ENCODE peak calls at places on chromosomes 7 and 10, in five cellular contexts. R is lower leg skin; H is brain microvascular endothelial cell; Z is CD4-positive, alpha-beta T cell; B is cardiac fibroblast. Q is an unnamed sample.

GRCh38 chr7:43694399-43694748 is 34.9 kb downstream of the COA1 start:
- DNase-seq in R (no peak), H (peak; percentile 70), Z (no peak), B (peak; percentile 87), Q (no peak)

GRCh38 chr7:94266278-94266677 is 128.4 kb upstream of the COL1A2 start:
- DNase-seq in R (no peak), H (no peak), Z (no peak), B (peak; percentile 63), Q (no peak)

GRCh38 chr7:10708447-10708846 is 265.2 kb upstream of the PHF14 start:
- DNase-seq in R (no peak), H (no peak), Z (no peak), B (no peak), Q (no peak)

GRCh38 chr10:4120454-4120853 is 335.4 kb upstream of the KLF6 start:
- DNase-seq in R (no peak), H (no peak), Z (no peak), B (no peak), Q (no peak)

GRCh38 chr10:11381023-11381422 is 230.4 kb downstream of the USP6NL start:
- DNase-seq in R (no peak), H (peak; percentile 32), Z (no peak), B (peak; percentile 55), Q (no peak)

GRCh38 chr10:3192856-3193635 is 20.5 kb upstream of the PITRM1 start:
- DNase-seq in R (peak; percentile 86), H (peak; percentile 52), Z (peak; percentile 19), B (peak; percentile 80), Q (peak; percentile 68)

GRCh38 chr7:17019106-17019505 is 137.3 kb upstream of the AGR3 start:
- DNase-seq in R (no peak), H (no peak), Z (no peak), B (no peak), Q (no peak)

GRCh38 chr10:119306514-119306951 is 99.2 kb downstream of the GRK5 start:
- DNase-seq in R (no peak), H (no peak), Z (peak; percentile 76), B (peak; percentile 48), Q (peak; percentile 83)

GRCh38 chr10:130512936-130513335 is 376.7 kb downstream of the GLRX3 start:
- DNase-seq in R (no peak), H (no peak), Z (no peak), B (no peak), Q (no peak)

GRCh38 chr7:36309301-36309700 is 80.4 kb upstream of the ANLN start:
- DNase-seq in R (no peak), H (no peak), Z (no peak), B (no peak), Q (no peak)

GRCh38 chr7:106744507-106745180 is 83.7 kb upstream of the CCDC71L start:
- DNase-seq in R (no peak), H (no peak), Z (no peak), B (no peak), Q (no peak)

GRCh38 chr7:3922175-3922635 is 621.2 kb downstream of the SDK1 start:
- DNase-seq in R (no peak), H (peak; percentile 99), Z (no peak), B (peak; percentile 97), Q (no peak)

GRCh38 chr10:97713351-97713827 is at the start of gene MARVELD1:
- DNase-seq in R (peak; percentile 96), H (peak; percentile 40), Z (no peak), B (peak; percentile 78), Q (peak; percentile 50)

GRCh38 chr10:21526184-21526951 is 886 bp upstream of the SKIDA1 start:
- DNase-seq in R (peak; percentile 97), H (peak; percentile 60), Z (peak; percentile 59), B (peak; percentile 80), Q (peak; percentile 78)

GRCh38 chr10:114332808-114333207 is 71.5 kb downstream of the AFAP1L2 start:
- DNase-seq in R (no peak), H (no peak), Z (no peak), B (no peak), Q (no peak)

GRCh38 chr10:101818958-101819633 is 852 bp upstream of the OGA start:
- DNase-seq in R (no peak), H (no peak), Z (no peak), B (no peak), Q (peak; percentile 45)

GRCh38 chr10:14084875-14085274 is 245.8 kb downstream of the FRMD4A start:
- DNase-seq in R (no peak), H (no peak), Z (no peak), B (peak; percentile 68), Q (no peak)

GRCh38 chr10:34260904-34261303 is 554.2 kb downstream of the PARD3 start:
- DNase-seq in R (no peak), H (no peak), Z (no peak), B (no peak), Q (no peak)

GRCh38 chr10:62384057-62384446 is 9.9 kb downstream of the ZNF365 start:
- DNase-seq in R (no peak), H (peak; percentile 76), Z (peak; percentile 41), B (peak; percentile 86), Q (no peak)

GRCh38 chr10:95469251-95469650 is 91.9 kb downstream of the SORBS1 start:
- DNase-seq in R (no peak), H (no peak), Z (no peak), B (no peak), Q (no peak)

GRCh38 chr10:3452683-3453388 is 280.3 kb upstream of the PITRM1 start:
- DNase-seq in R (no peak), H (peak; percentile 86), Z (no peak), B (peak; percentile 96), Q (no peak)

DNA sequence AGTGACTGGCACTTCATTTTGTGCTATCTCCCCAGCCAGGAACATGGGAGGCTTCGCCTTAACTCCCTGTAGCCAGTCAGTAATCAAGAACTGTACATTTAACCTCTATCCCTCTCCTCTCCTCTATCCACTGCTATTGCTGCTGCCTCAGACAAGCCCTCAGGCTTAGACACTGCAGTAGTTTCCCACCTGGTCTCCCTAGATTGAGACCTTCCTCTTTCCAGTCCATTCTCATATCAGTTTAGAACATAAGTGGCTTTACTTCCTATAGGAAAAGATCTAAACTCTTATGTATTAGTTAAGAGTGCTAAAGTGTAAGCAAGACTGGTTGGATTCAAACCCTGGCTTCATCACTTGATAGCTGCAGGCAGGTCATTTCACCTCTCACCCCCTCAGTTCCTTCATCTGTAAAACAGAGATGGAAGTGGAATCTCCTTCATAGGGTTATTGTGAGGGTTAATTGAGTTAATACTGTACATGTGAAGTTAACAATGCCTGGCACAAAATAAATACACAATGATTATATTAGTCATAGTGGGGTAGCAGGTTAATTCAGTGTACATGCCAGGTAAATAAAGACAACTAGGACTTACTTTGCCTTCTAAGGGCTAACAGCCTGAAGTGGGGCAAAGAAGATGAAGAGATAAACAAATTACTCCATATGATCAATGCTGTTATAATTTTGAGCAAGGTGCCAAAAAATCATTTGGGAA is 76.1 kb downstream of the ZNF277 start:
- DNase-seq in R (no peak), H (no peak), Z (no peak), B (no peak), Q (no peak)
- TF ChIP-seq CTCF in R (no peak), H (no peak), Z (no peak), B (no peak), Q (no peak)

GRCh38 chr7:157405501-157405900 is 68.7 kb downstream of the DNAJB6 start:
- DNase-seq in R (no peak), H (no peak), Z (no peak), B (no peak), Q (no peak)

GRCh38 chr7:157404845-157405481 is 68.2 kb downstream of the DNAJB6 start:
- DNase-seq in R (no peak), H (peak; percentile 89), Z (no peak), B (peak; percentile 94), Q (no peak)

GRCh38 chr7:157406971-157407370 is 70.2 kb downstream of the DNAJB6 start:
- DNase-seq in R (no peak), H (no peak), Z (no peak), B (no peak), Q (no peak)

GRCh38 chr7:157407512-157408257 is 70.9 kb downstream of the DNAJB6 start:
- DNase-seq in R (no peak), H (no peak), Z (no peak), B (no peak), Q (no peak)

DNA sequence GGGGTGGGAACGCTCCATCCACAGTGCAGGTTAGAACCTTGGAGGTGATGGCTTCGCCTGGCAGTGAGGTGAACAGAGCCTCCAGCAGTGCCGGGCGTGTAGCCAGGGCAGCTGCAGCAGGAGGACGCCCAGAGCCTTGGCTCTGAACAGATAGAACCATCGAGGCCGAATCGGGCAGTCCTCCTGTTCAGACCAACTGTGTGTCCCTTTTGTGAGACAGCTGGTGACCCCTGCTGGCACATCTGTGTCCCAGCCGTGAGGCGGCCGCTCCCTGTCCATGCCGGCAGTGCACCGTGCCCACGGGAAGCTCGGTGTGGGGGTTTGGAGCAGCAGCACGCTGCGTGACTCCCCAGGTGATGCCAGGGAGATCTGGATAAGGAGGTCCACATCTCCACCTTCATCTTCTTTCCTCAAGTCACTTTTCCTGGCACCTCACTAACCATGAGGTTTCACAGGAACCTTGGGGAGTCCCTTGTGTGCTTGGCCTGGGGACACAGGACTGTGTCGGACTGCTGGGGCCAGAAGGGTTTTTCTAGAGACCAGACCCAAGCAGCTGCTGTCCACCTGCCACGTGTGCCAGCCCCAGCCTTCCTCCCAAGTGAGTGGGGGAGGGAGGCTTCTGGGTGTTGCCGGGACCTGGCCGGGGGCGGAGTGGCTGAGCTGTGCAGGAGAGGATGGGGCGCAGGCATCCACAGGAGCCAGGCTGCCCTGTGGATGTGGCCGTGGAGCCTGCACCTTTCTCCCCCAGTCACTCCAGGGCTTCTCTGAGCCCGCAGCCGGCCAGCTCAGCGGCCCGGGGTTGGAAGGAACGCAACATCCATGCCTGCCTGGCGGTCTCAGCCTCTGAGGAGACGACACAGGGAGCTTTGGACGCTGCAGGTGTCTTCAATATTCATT is 69.4 kb downstream of the DNAJB6 start:
- DNase-seq in R (no peak), H (no peak), Z (no peak), B (peak; percentile 20), Q (no peak)
- TF ChIP-seq CTCF in R (no peak), H (peak; percentile 32), Z (no peak), B (peak; percentile 9), Q (peak; percentile 2)

DNA sequence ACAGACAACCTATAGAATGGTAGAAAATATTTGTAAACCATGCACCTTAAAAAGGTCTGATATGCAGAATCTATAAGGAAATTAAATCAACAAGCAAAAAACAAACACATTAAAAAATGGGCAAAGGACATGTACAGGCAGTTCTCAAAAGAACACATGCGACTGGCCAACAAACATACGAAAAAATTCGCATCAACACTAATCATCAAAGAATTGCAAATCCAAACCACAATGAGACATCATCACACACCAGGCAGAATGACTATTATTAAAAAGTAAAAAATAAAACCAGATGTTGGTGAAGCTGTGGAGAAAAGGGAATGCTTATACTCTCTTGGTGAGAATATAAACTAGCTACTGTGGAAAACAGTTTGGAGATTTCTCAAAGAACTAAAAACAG is 33.2 kb downstream of the TMEM229A start:
- DNase-seq in R (no peak), H (no peak), Z (no peak), B (no peak), Q (no peak)
- TF ChIP-seq CTCF in R (no peak), H (no peak), Z (no peak), B (no peak), Q (no peak)

DNA sequence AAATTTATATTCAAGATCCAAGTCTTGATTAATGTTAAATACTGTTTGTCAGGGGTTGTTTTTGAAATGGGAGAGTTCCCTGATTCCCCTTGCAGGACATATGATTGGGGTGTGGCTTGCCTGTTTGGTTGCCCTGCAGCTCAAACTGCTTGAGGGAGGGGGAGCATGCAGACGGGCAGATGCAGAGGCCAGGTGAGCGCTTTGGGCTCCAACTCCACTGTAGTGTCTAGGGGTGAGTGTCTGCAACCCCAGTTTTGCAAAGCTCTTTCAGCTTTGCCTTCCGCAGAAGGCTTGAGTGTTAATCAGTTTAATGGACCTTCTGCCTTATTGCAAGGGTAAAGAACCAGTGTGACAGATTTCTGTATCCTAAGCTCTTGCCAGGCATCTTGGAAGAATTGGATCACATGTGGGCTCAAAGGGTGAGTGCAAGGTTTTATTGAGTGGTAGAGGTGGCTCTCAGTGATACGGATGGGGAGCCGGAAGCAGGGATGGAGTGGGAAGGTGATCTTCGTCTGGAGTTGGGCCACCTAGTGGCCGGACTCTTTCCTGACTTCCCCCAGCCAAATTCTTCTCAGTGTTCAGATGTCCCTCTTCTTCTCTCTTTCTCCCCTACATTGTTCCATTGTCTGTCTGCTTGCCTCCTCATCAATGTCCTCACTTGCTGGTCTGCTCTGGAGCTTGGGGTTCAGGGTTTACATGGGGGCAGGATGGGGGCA is 479.7 kb downstream of the ATRNL1 start:
- DNase-seq in R (no peak), H (no peak), Z (no peak), B (no peak), Q (peak; percentile 5)
- TF ChIP-seq CTCF in R (no peak), H (peak; percentile 66), Z (no peak), B (no peak), Q (no peak)

Q was measured in GM20000.